ENCODE peak calls at places on chromosomes 7 and 10, in six cellular contexts. Q, G, O, Y, E and Z are unnamed samples.

GRCh38 chr10:68796609-68797008 is 30.7 kb upstream of the STOX1 start:
- DNase-seq in Q (no peak), G (no peak), O (no peak), Y (no peak), E (no peak), Z (no peak)

GRCh38 chr7:16528520-16528919 is 1.9 kb downstream of the LRRC72 start:
- DNase-seq in Q (no peak), G (no peak), O (no peak), Y (no peak), E (no peak), Z (no peak)

GRCh38 chr10:114042895-114043531 is 653 bp upstream of the ADRB1 start:
- DNase-seq in Q (peak; percentile 35), G (peak; percentile 42), O (no peak), Y (peak; percentile 51), E (peak; percentile 58), Z (peak; percentile 79)

GRCh38 chr10:61620511-61620910 is 42.2 kb upstream of the CABCOCO1 start:
- DNase-seq in Q (no peak), G (no peak), O (no peak), Y (no peak), E (no peak), Z (no peak)

GRCh38 chr10:45198596-45199379 is 116.6 kb downstream of the OR13A1 start:
- DNase-seq in Q (no peak), G (no peak), O (no peak), Y (no peak), E (no peak), Z (no peak)

GRCh38 chr7:157373493-157373892 is 36.7 kb downstream of the DNAJB6 start:
- DNase-seq in Q (no peak), G (no peak), O (no peak), Y (no peak), E (no peak), Z (no peak)

GRCh38 chr7:22565315-22565811 is 65.4 kb upstream of the STEAP1B start:
- DNase-seq in Q (no peak), G (no peak), O (no peak), Y (no peak), E (no peak), Z (no peak)

GRCh38 chr7:43463401-43463980 is 119.4 kb upstream of the STK17A start:
- DNase-seq in Q (no peak), G (no peak), O (no peak), Y (no peak), E (no peak), Z (no peak)

GRCh38 chr7:134943785-134944400 is 42.4 kb upstream of the AGBL3 start:
- DNase-seq in Q (peak; percentile 18), G (no peak), O (no peak), Y (no peak), E (no peak), Z (no peak)

GRCh38 chr7:43199761-43200160 is 87.3 kb downstream of the HECW1 start:
- DNase-seq in Q (no peak), G (no peak), O (no peak), Y (no peak), E (no peak), Z (no peak)

GRCh38 chr10:61554925-61555324 is 101.7 kb upstream of the TMEM26 start:
- DNase-seq in Q (no peak), G (no peak), O (no peak), Y (no peak), E (no peak), Z (no peak)

GRCh38 chr7:131010714-131011436 is 276.9 kb upstream of the KLF14 start:
- DNase-seq in Q (no peak), G (no peak), O (no peak), Y (no peak), E (no peak), Z (no peak)

GRCh38 chr10:988667-989545 is 672 bp downstream of the GTPBP4 start:
- DNase-seq in Q (no peak), G (no peak), O (no peak), Y (no peak), E (no peak), Z (peak; percentile 55)

GRCh38 chr10:33117816-33118215 is 159.8 kb upstream of the ITGB1 start:
- DNase-seq in Q (no peak), G (no peak), O (no peak), Y (no peak), E (no peak), Z (no peak)

GRCh38 chr7:41787951-41788350 is 85.1 kb upstream of the INHBA start:
- DNase-seq in Q (no peak), G (no peak), O (no peak), Y (no peak), E (no peak), Z (no peak)

GRCh38 chr7:81482600-81483186 is 287.2 kb downstream of the HGF start:
- DNase-seq in Q (peak; percentile 10), G (no peak), O (no peak), Y (no peak), E (no peak), Z (no peak)

GRCh38 chr7:29350351-29350750 is 155.8 kb downstream of the CHN2 start:
- DNase-seq in Q (no peak), G (no peak), O (peak; percentile 11), Y (no peak), E (no peak), Z (no peak)

GRCh38 chr7:98078197-98078870 is 28.3 kb upstream of the LMTK2 start:
- DNase-seq in Q (no peak), G (no peak), O (no peak), Y (no peak), E (no peak), Z (peak; percentile 19)

GRCh38 chr10:129096340-129096984 is 370.6 kb upstream of the MGMT start:
- DNase-seq in Q (no peak), G (peak; percentile 21), O (no peak), Y (no peak), E (no peak), Z (no peak)

GRCh38 chr10:99827906-99828305 is 45.5 kb downstream of the ABCC2 start:
- DNase-seq in Q (no peak), G (no peak), O (no peak), Y (no peak), E (no peak), Z (no peak)

GRCh38 chr7:152382244-152382643 is 53.6 kb downstream of the KMT2C start:
- DNase-seq in Q (no peak), G (no peak), O (no peak), Y (no peak), E (no peak), Z (no peak)